ENCODE peak calls at places on chromosomes 16 and 17, in five cellular contexts. S is DND-41, M is fibroblast of lung, R is mesenchymal stem cell, C is neural progenitor cell. O is an unnamed sample. For H3K9me3, the result is how much of the 10 kb centered on the place peaks cover.

GRCh38 chr17:80644588-80644987 is 100.0 kb downstream of the RPTOR start:
- DNase-seq in S (no peak), M (peak), R (no peak), C (no peak), O (no peak)

GRCh38 chr16:11585460-11586374 is 1.0 kb downstream of the LITAF start:
- DNase-seq in S (no peak), M (no peak), R (peak), C (no peak), O (no peak)

GRCh38 chr17:28043296-28043695 is 819 bp downstream of the NLK start:
- DNase-seq in S (no peak), M (no peak), R (no peak), C (no peak), O (no peak)

GRCh38 chr17:15398291-15398690 is 56.9 kb upstream of the TEKT3 start:
- DNase-seq in S (no peak), M (peak), R (peak), C (no peak), O (no peak)

GRCh38 chr17:2174471-2175293 is 119.8 kb downstream of the HIC1 start:
- DNase-seq in S (no peak), M (peak), R (peak), C (no peak), O (no peak)

GRCh38 chr17:52035336-52035915 is 123.1 kb downstream of the CA10 start:
- DNase-seq in S (no peak), M (no peak), R (no peak), C (peak), O (no peak)

GRCh38 chr16:67701420-67701819 is 17.7 kb downstream of the GFOD2 start:
- DNase-seq in S (no peak), M (no peak), R (no peak), C (no peak), O (no peak)

GRCh38 chr17:43846221-43846712 is 709 bp upstream of the CD300LG start:
- DNase-seq in S (peak), M (peak), R (peak), C (peak), O (peak)

GRCh38 chr16:31702796-31703195 is 170.8 kb upstream of the ZNF267 start:
- DNase-seq in S (no peak), M (no peak), R (no peak), C (no peak), O (no peak)

GRCh38 chr16:87416826-87417471 is 24.8 kb downstream of the MAP1LC3B start:
- DNase-seq in S (no peak), M (peak), R (peak), C (peak), O (peak)

GRCh38 chr16:81861503-81861902 is 82.4 kb downstream of the PLCG2 start:
- DNase-seq in S (no peak), M (no peak), R (no peak), C (no peak), O (no peak)

GRCh38 chr17:57899822-57900221 is 50.0 kb upstream of the MRPS23 start:
- DNase-seq in S (no peak), M (no peak), R (no peak), C (no peak), O (peak)

GRCh38 chr17:44775838-44776621 is 17.2 kb downstream of the ADAM11 start:
- DNase-seq in S (no peak), M (no peak), R (no peak), C (no peak), O (no peak)

GRCh38 chr16:58187092-58187491 is 10.8 kb downstream of the CSNK2A2 start:
- DNase-seq in S (no peak), M (no peak), R (no peak), C (no peak), O (no peak)

GRCh38 chr17:6421700-6422604 is 13.0 kb downstream of the AIPL1 start:
- DNase-seq in S (peak), M (peak), R (peak), C (peak), O (peak)

GRCh38 chr16:19497181-19497580 is 24.7 kb downstream of the GDE1 start:
- DNase-seq in S (no peak), M (no peak), R (no peak), C (no peak), O (no peak)

GRCh38 chr17:45984368-45984767 is 14.7 kb upstream of the STH start:
- DNase-seq in S (no peak), M (no peak), R (no peak), C (no peak), O (no peak)

GRCh38 chr17:16461606-16461866 is 30.5 kb downstream of the LRRC75A start:
- DNase-seq in S (no peak), M (no peak), R (no peak), C (no peak), O (no peak)

GRCh38 chr17:31190351-31190750 is 95.6 kb downstream of the NF1 start:
- DNase-seq in S (no peak), M (peak), R (peak), C (no peak), O (peak)

GRCh38 chr17:72121164-72122001 is 563 bp downstream of the SOX9 start:
- DNase-seq in S (no peak), M (peak), R (peak), C (peak), O (no peak)

GRCh38 chr17:61805399-61805798 is 57.9 kb downstream of the BRIP1 start:
- DNase-seq in S (no peak), M (peak), R (peak), C (no peak), O (no peak)

GRCh38 chr17:66431080-66431795 is 128.8 kb downstream of the PRKCA start:
- DNase-seq in S (no peak), M (peak), R (peak), C (no peak), O (no peak)

GRCh38 chr17:72488542-72489272 is 367.9 kb downstream of the SOX9 start:
- DNase-seq in S (no peak), M (no peak), R (no peak), C (no peak), O (no peak)

GRCh38 chr16:14289692-14290340 is 218.7 kb downstream of the MRTFB start:
- DNase-seq in S (peak), M (no peak), R (no peak), C (peak), O (peak)

GRCh38 chr16:74100405-74101316 is 196.0 kb upstream of the PSMD7 start:
- DNase-seq in S (no peak), M (no peak), R (no peak), C (peak), O (no peak)

GRCh38 chr17:3740611-3741073 is 16.9 kb downstream of the HASPIN start:
- DNase-seq in S (peak), M (no peak), R (no peak), C (no peak), O (no peak)

GRCh38 chr16:81521141-81521626 is 76.6 kb downstream of the CMIP start:
- DNase-seq in S (peak), M (no peak), R (no peak), C (no peak), O (no peak)

GRCh38 chr17:59764292-59764741 is 56.9 kb downstream of the VMP1 start:
- DNase-seq in S (no peak), M (peak), R (no peak), C (no peak), O (no peak)

GRCh38 chr16:78866556-78866955 is 734.0 kb downstream of the MAF start:
- DNase-seq in S (no peak), M (no peak), R (no peak), C (no peak), O (no peak)

GRCh38 chr16:75415169-75415908 is 18.0 kb downstream of the CFDP1 start:
- DNase-seq in S (no peak), M (no peak), R (peak), C (no peak), O (no peak)

GRCh38 chr17:16135461-16135860 is 79.9 kb downstream of the NCOR1 start:
- DNase-seq in S (no peak), M (peak), R (peak), C (no peak), O (no peak)

GRCh38 chr17:61247438-61247837 is 152.2 kb upstream of the TBX2 start:
- DNase-seq in S (no peak), M (peak), R (peak), C (no peak), O (no peak)

GRCh38 chr17:63435681-63436522 is 10.2 kb downstream of the CYB561 start:
- DNase-seq in S (no peak), M (no peak), R (no peak), C (no peak), O (peak)

GRCh38 chr17:63437287-63438091 is 8.6 kb downstream of the CYB561 start:
- DNase-seq in S (no peak), M (no peak), R (no peak), C (no peak), O (no peak)

GRCh38 chr17:63433746-63434591 is 12.1 kb downstream of the CYB561 start:
- DNase-seq in S (peak), M (peak), R (peak), C (no peak), O (peak)

GRCh38 chr17:63436523-63437110 is 9.5 kb downstream of the CYB561 start:
- DNase-seq in S (no peak), M (no peak), R (no peak), C (no peak), O (no peak)

GRCh38 chr17:63434951-63435571 is 11.0 kb downstream of the CYB561 start:
- DNase-seq in S (peak), M (peak), R (no peak), C (no peak), O (peak)
- H3K4me2 ChIP-seq in S (peak), M (no peak), R (no peak), C (no peak), O (no peak)

DNA sequence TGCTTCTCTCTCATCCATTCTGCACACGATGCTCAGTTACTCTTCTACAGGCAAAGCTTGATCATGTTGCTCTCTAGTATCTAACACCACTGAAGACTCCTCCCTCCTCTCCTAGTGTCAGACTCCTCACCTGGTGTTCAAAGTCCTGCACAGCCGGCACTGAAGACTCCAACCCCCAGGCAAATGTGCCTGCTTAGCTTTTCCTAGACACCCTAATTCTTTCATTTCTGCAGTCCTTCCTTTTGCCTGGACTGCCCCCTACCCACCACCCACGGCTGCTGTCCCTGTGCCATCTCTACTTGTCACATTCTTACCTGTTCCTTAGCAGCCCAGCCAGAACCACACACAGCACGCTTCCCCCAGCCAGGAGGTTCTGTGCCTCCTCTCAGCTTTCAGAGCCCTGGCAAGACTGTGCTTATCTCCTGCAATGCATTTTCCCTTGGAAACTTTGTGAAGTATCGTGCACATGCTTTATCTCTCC is 6.0 kb downstream of the TMEM238L start:
- DNase-seq in S (no peak), M (no peak), R (no peak), C (no peak), O (no peak)
- H3K27ac ChIP-seq in S (no peak), M (no peak), R (no peak), C (no peak), O (no peak)

DNA sequence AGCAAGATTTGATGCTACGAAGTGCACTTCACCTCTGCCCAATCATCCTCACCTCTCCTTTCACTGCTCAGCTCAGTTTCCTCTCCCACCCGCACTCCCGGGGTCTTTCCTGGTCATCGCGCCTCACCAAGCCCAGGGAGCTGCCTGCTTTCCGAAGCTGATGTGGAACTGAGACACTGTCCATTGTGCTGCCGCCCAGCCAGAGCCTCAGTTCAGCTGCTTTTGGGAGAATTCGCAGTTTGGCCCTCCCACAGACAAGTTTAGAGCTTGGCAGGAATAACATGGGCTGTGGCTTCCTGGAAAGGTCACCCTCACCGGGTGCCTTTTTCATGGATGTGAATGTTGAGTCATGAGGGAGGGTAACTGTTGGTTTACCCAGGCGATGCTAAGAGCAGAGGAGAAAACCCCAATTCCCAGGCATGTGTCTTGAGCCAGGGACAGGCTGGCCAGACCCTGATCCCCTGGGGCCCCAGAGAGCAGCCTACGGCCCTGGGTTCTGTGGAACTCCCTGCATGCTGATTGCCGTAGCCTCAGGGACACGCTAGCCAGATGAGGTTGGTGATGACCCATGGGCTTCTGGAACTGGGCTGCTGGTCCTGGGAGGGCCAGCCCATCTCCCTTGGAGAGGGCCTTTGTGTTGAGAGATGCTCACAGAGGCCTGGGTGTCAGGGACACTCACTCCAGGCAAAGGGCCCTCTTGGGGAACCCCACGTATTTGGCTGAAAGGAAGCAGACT is 1687.5 kb downstream of the TP53TG3F start:
- DNase-seq in S (no peak), M (no peak), R (no peak), C (no peak), O (no peak)
- H3K9me3 ChIP-seq in S (under half), M (under half), R (under half), C (under half), O (under half)

GRCh38 chr16:83549836-83550569 is 257.8 kb upstream of the HSBP1 start:
- DNase-seq in S (no peak), M (no peak), R (no peak), C (peak), O (no peak)
- H3K4me2 ChIP-seq in S (no peak), M (no peak), R (no peak), C (peak), O (no peak)

DNA sequence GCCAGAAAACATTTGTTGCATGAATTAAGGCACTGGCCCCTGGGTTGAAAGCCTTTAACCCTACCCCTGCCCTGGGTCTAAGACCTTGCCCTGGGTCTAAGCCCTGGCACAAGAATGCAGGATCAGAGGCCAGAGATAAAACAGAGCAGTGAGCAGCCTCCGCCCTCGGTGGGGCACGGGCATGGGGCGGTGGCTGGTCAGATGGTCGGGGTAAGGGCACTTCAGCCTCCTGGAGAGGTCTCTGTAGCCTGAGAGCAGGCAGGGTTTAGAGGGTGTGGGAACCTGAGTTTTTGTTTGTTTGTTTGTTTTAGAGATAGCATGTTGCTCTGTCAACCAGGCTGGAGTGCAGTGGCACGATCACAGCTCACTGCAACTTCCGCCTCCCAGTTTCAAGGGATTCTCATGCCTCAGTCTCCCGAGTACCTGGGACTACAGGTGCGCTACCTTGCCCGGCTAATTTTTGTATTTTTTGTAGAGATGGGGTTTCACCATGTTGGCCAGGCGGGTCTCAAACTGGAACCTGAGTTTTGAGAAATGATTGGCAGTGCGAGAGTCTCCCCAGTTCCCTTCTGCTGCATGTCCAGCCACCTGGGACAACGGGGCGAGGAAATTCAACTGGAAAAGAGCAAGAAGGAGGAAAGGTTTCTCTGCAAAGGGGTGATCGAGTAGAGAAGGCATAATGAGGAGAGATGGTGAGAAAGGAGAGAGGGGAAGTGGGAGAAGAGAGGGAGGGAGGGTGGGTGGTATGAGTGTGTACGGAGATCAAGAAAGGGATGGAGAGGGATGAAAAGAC is 27.7 kb downstream of the TNS4 start:
- DNase-seq in S (no peak), M (no peak), R (no peak), C (no peak), O (no peak)
- H3K27ac ChIP-seq in S (no peak), M (no peak), R (no peak), C (no peak), O (no peak)

GRCh38 chr16:10405386-10405939 is 19.6 kb downstream of the ATF7IP2 start:
- DNase-seq in S (no peak), M (peak), R (no peak), C (no peak), O (no peak)

GRCh38 chr16:10412935-10413601 is 27.2 kb downstream of the ATF7IP2 start:
- DNase-seq in S (no peak), M (no peak), R (no peak), C (no peak), O (no peak)

GRCh38 chr16:10408824-10409381 is 23.0 kb downstream of the ATF7IP2 start:
- DNase-seq in S (peak), M (peak), R (no peak), C (no peak), O (no peak)

DNA sequence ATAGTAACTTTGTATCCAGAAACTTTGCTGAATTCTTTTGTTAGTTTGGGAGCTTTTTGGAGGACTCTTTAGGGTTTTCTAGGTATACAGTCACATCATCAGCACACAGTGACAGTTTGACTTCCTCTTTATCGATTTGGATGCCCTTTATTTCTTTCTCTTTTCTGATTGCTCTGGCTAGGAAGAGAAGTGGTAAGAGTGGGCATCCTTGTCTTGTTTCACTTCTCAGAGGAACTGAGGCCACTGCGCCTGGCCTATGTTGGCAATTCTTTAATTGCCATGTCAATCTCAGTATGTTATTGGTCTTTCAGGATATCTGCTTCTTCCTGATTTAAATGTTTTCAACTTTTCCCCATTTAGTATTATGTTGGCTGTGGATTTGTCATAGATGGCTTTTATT is 24.6 kb downstream of the ATF7IP2 start:
- DNase-seq in S (no peak), M (no peak), R (no peak), C (no peak), O (no peak)
- H3K9me3 ChIP-seq in S (under half), M (under half), R (under half), C (under half), O (under half)

DNA sequence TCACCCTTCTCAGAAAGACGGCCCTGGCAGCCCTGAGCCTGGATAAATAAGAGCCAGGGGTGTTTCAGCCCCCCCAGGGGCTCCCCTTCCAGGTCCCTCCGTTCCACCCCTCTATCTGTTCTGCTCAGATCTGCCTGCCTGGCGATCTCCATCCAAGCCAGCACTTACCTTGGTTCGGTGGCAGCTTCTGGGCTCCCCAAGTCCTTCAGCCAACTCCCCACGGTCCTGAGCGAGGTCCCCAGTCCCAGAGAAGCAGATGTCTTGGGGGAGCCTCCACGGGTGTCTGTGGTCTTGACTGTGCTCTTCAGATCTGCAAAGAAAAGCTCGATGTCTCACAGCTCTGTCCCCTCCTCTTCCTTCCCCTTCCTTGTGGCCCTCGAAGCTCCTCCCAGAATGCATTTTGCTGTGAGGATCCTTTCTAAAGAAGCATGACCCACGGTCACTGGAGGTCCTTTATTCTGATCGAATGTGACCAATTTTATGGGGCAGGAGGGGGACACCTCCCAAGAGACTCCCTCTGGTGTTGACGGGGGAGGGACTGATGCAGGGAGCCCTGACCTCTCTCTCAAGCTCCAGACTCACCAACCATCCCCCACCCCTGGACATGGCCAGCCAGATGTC is at the start of gene PIK3R6:
- DNase-seq in S (peak), M (no peak), R (no peak), C (no peak), O (no peak)
- H3K4me2 ChIP-seq in S (peak), M (no peak), R (no peak), C (no peak), O (no peak)

GRCh38 chr16:9670058-9670457 is 512.2 kb downstream of the GRIN2A start:
- DNase-seq in S (no peak), M (no peak), R (no peak), C (peak), O (no peak)

GRCh38 chr16:9661336-9661735 is 520.9 kb downstream of the GRIN2A start:
- DNase-seq in S (no peak), M (no peak), R (no peak), C (no peak), O (no peak)

GRCh38 chr16:9665851-9666271 is 516.4 kb downstream of the GRIN2A start:
- DNase-seq in S (no peak), M (no peak), R (no peak), C (no peak), O (no peak)

GRCh38 chr16:9666834-9667480 is 515.3 kb downstream of the GRIN2A start:
- DNase-seq in S (no peak), M (no peak), R (no peak), C (no peak), O (no peak)
- H3K27ac ChIP-seq in S (no peak), M (no peak), R (no peak), C (no peak), O (no peak)

GRCh38 chr16:3846595-3847091 is 33.9 kb downstream of the CREBBP start:
- DNase-seq in S (no peak), M (no peak), R (no peak), C (no peak), O (no peak)
- H3K9me3 ChIP-seq in S (under half), M (under half), R (under half), C (under half), O (under half)